ENCODE peak calls at places on chromosomes 7 and 10, in six cellular contexts. U is transverse colon, R is PC-3, J is ovary, Z is prostate gland, O is psoas muscle. N is an unnamed sample. For H3K36me3, the result is how much of the 10 kb centered on the place peaks cover.

GRCh38 chr10:4059471-4060138 is 274.6 kb upstream of the KLF6 start:
- DNase-seq in Z (no peak), J (no peak), O (no peak), R (no peak), U (no peak), N (no peak)

GRCh38 chr10:26438534-26439269 is 561 bp downstream of the APBB1IP start:
- DNase-seq in J (no peak), O (peak), Z (no peak), U (peak), R (no peak), N (no peak)

GRCh38 chr7:100753750-100754149 is 20.4 kb downstream of the ZAN start:
- DNase-seq in Z (no peak), J (no peak), R (no peak), U (no peak), O (no peak), N (no peak)

GRCh38 chr10:99520040-99520803 is 12.5 kb upstream of the NKX2-3 start:
- DNase-seq in J (no peak), O (no peak), U (peak), R (no peak), Z (no peak), N (no peak)

GRCh38 chr7:26369519-26370385 is 78.1 kb downstream of the SNX10 start:
- DNase-seq in J (no peak), U (peak), O (no peak), Z (peak), R (peak), N (peak)

GRCh38 chr7:96187735-96188622 is 133.9 kb downstream of the SLC25A13 start:
- DNase-seq in J (peak), O (no peak), Z (no peak), R (peak), U (no peak), N (no peak)

GRCh38 chr7:45053401-45053800 is 35.4 kb downstream of the NACAD start:
- DNase-seq in U (no peak), O (no peak), J (no peak), Z (no peak), R (no peak), N (no peak)

GRCh38 chr7:39084344-39084743 is 106.6 kb downstream of the POU6F2 start:
- DNase-seq in O (no peak), Z (no peak), R (no peak), J (no peak), U (no peak), N (no peak)

GRCh38 chr10:44993922-44994751 is 6.6 kb upstream of the ZNF22 start:
- DNase-seq in O (no peak), Z (no peak), R (no peak), J (no peak), U (no peak), N (no peak)

GRCh38 chr7:888081-889024 is 12.0 kb downstream of the GET4 start:
- DNase-seq in O (peak), J (no peak), Z (no peak), U (no peak), R (no peak), N (no peak)

GRCh38 chr10:102702742-102703141 is 11.5 kb downstream of the ARL3 start:
- DNase-seq in O (no peak), R (no peak), Z (no peak), J (no peak), U (no peak), N (no peak)

GRCh38 chr10:986137-986825 is 2.0 kb upstream of the GTPBP4 start:
- DNase-seq in R (peak), U (no peak), Z (no peak), J (no peak), O (no peak), N (peak)

GRCh38 chr7:129607471-129608120 is 3.9 kb upstream of the NRF1 start:
- DNase-seq in U (peak), R (peak), O (no peak), J (no peak), Z (no peak), N (no peak)

GRCh38 chr7:33959676-33960075 is 54.3 kb downstream of the BMPER start:
- DNase-seq in Z (no peak), O (no peak), J (no peak), U (no peak), R (no peak), N (no peak)

GRCh38 chr7:22445140-22445722 is 54.8 kb downstream of the STEAP1B start:
- DNase-seq in U (peak), J (peak), O (peak), Z (peak), R (no peak), N (peak)

GRCh38 chr10:123645016-123645415 is 21.1 kb upstream of the GPR26 start:
- DNase-seq in O (no peak), Z (no peak), U (no peak), R (no peak), J (no peak), N (no peak)

GRCh38 chr7:157622408-157623221 is 285.8 kb downstream of the DNAJB6 start:
- DNase-seq in U (no peak), J (no peak), Z (no peak), O (no peak), R (no peak), N (no peak)

GRCh38 chr10:71579668-71580067 is 139.9 kb downstream of the C10orf105 start:
- DNase-seq in O (no peak), Z (no peak), J (no peak), U (no peak), R (no peak), N (no peak)

DNA sequence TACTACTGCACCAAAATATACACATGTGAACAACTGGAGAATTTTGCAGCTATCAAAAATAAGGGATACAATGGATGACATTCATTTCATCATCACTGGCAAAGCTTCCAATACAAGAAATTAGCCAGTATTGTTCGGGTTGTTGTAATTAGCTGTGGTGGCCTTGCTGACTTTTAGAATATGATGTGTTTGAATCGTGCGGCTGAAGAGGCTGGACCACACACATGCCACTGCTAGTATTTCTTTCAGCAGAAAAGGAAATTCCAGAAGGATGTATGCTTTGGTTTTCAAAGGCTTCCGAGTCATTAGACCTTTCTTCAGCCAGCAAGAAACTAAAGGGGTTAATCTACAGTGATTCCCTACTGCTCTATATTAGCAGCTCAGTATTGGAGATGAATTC is 16.6 kb downstream of the RPP38 start:
- DNase-seq in J (no peak), U (no peak), R (no peak), O (no peak), Z (no peak), N (no peak)
- H3K36me3 ChIP-seq in J (under half), U (under half), R (under half), O (under half), Z (under half), N (under half)

DNA sequence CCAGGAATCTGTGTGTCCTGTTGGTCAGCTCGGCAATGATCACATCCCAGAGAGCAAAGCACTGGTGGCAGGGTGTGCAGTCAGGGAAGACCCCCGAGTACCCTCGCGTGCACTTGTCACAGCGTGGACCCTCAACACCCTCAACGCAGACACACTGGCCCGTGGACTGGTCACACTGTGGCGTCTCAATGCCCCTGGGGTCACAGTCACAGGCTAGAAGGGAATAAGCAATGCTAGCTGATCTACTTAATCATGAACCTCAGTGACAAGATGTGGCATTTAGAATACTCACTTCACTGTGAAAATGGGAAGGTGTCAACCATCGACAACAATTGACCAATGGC is 49.1 kb downstream of the DLD start:
- DNase-seq in O (no peak), U (no peak), Z (no peak), R (no peak), J (no peak), N (no peak)
- H3K27ac ChIP-seq in O (peak), U (peak), Z (peak), R (peak), J (no peak), N (no peak)

GRCh38 chr10:29472268-29473086 is 162.3 kb downstream of the SVIL start:
- DNase-seq in Z (no peak), O (no peak), U (no peak), J (no peak), R (no peak), N (no peak)
- H3K36me3 ChIP-seq in Z (under half), O (under half), U (half or more), J (under half), R (under half), N (under half)

GRCh38 chr10:5434017-5434753 is 21.8 kb downstream of the NET1 start:
- DNase-seq in Z (no peak), J (no peak), R (peak), O (no peak), U (no peak), N (no peak)
- H3K27ac ChIP-seq in Z (no peak), J (no peak), R (no peak), O (peak), U (no peak), N (no peak)

GRCh38 chr7:107972075-107972482 is 30.9 kb downstream of the LAMB1 start:
- DNase-seq in Z (no peak), O (no peak), R (no peak), J (peak), U (no peak), N (no peak)
- H3K36me3 ChIP-seq in Z (under half), O (under half), R (half or more), J (under half), U (under half), N (under half)

GRCh38 chr10:132579027-132579859 is 41.7 kb downstream of the INPP5A start:
- DNase-seq in R (no peak), O (no peak), Z (no peak), U (no peak), J (no peak), N (no peak)

GRCh38 chr10:132582795-132583194 is 45.2 kb downstream of the INPP5A start:
- DNase-seq in Z (no peak), R (no peak), O (no peak), J (no peak), U (no peak), N (no peak)

GRCh38 chr10:132578287-132578951 is 40.8 kb downstream of the INPP5A start:
- DNase-seq in J (no peak), O (no peak), U (no peak), Z (no peak), R (no peak), N (no peak)

GRCh38 chr10:132580617-132581016 is 43.0 kb downstream of the INPP5A start:
- DNase-seq in R (no peak), J (no peak), O (no peak), U (no peak), Z (no peak), N (no peak)

GRCh38 chr10:132580157-132580556 is 42.6 kb downstream of the INPP5A start:
- DNase-seq in U (no peak), Z (no peak), J (no peak), O (no peak), R (no peak), N (no peak)
- H3K27ac ChIP-seq in U (no peak), Z (no peak), J (no peak), O (no peak), R (no peak), N (no peak)